ENCODE peak calls at places on chromosomes 12 and 14, in seven cellular contexts. I is GM04503; Y is stimulated activated CD8-positive, alpha-beta memory T cell treated with anti-CD3 and anti-CD28 coated beads, Interleukin-2, amount 100 ng/mL, for 48 hours; S is RWPE1; D is fibroblast of the aortic adventitia; L is lower leg skin; G is EL. E is an unnamed sample.
A peak's percentile ranks its signal among the peaks of the same experiment; 100 is the strongest.

GRCh38 chr12:92096346-92097136 is 49.1 kb downstream of the BTG1 start:
- DNase-seq in L (no peak), S (no peak), I (no peak), Y (no peak), G (no peak), D (no peak), E (no peak)

GRCh38 chr12:63802012-63802608 is 22.4 kb downstream of the RXYLT1 start:
- DNase-seq in G (peak; percentile 36), D (peak; percentile 56), S (peak; percentile 31), Y (no peak), L (no peak), I (no peak), E (peak; percentile 34)

GRCh38 chr14:75010472-75010871 is 7.8 kb downstream of the EIF2B2 start:
- DNase-seq in I (no peak), L (no peak), S (no peak), Y (no peak), D (peak; percentile 49), G (no peak), E (no peak)

GRCh38 chr12:124407074-124407473 is 112.2 kb downstream of the RFLNA start:
- DNase-seq in I (no peak), S (no peak), Y (no peak), L (no peak), D (no peak), G (no peak), E (no peak)

GRCh38 chr12:31300783-31301182 is 25.2 kb downstream of the SINHCAF start:
- DNase-seq in D (no peak), S (no peak), I (no peak), L (no peak), G (no peak), Y (no peak), E (no peak)

GRCh38 chr12:25839470-25839869 is 119.0 kb upstream of the RASSF8 start:
- DNase-seq in S (peak; percentile 24), L (no peak), Y (no peak), D (no peak), G (peak; percentile 8), I (no peak), E (no peak)

GRCh38 chr12:110566993-110567392 is 16.1 kb downstream of the PPTC7 start:
- DNase-seq in L (no peak), I (no peak), G (no peak), D (no peak), Y (no peak), S (no peak), E (no peak)

GRCh38 chr12:52896190-52897100 is 8.4 kb downstream of the KRT8 start:
- DNase-seq in I (no peak), G (no peak), Y (no peak), L (no peak), D (peak; percentile 52), S (no peak), E (no peak)

GRCh38 chr12:130220361-130220760 is 58.1 kb downstream of the FZD10 start:
- DNase-seq in S (no peak), G (no peak), Y (no peak), L (no peak), D (no peak), I (no peak), E (no peak)